ENCODE peak calls at places on chromosome 10, in six cellular contexts. L, X, F, W, Q and H are unnamed samples.

GRCh38 chr10:70255329-70256299 is 22.4 kb upstream of the PPA1 start:
- DNase-seq in X (peak; percentile 90), F (no peak), W (no peak), Q (no peak), L (peak; percentile 68), H (no peak)

GRCh38 chr10:36281871-36282331 is 639.8 kb upstream of the FZD8 start:
- DNase-seq in F (peak; percentile 11), L (peak; percentile 13), Q (no peak), W (no peak), X (no peak), H (no peak)

GRCh38 chr10:101588879-101589278 is 758 bp downstream of the DPCD start:
- DNase-seq in X (peak; percentile 6), Q (no peak), L (peak; percentile 66), F (peak; percentile 60), W (no peak), H (no peak)

GRCh38 chr10:103637855-103638561 is 144.5 kb downstream of the NEURL1 start:
- DNase-seq in F (peak; percentile 80), W (peak; percentile 56), Q (peak; percentile 65), L (peak; percentile 61), X (no peak), H (no peak)

GRCh38 chr10:131559450-131559911 is 248.0 kb upstream of the TCERG1L start:
- DNase-seq in X (no peak), W (no peak), F (no peak), L (no peak), Q (no peak), H (no peak)

GRCh38 chr10:123800299-123800698 is 91.3 kb downstream of the CPXM2 start:
- DNase-seq in Q (no peak), X (no peak), L (peak; percentile 33), F (peak; percentile 59), W (no peak), H (no peak)

GRCh38 chr10:67790534-67791408 is 47.2 kb downstream of the DNAJC12 start:
- DNase-seq in F (peak; percentile 43), L (peak; percentile 76), X (peak; percentile 57), W (peak; percentile 4), Q (no peak), H (no peak)

GRCh38 chr10:44651834-44652233 is 259.3 kb upstream of the TMEM72 start:
- DNase-seq in F (peak; percentile 78), X (no peak), W (no peak), L (peak; percentile 53), Q (no peak), H (no peak)

GRCh38 chr10:123619067-123619855 is 46.9 kb upstream of the GPR26 start:
- DNase-seq in L (no peak), F (no peak), Q (no peak), W (no peak), X (no peak), H (no peak)

GRCh38 chr10:101829561-101830315 is 11.5 kb upstream of the OGA start:
- DNase-seq in Q (no peak), X (no peak), F (peak; percentile 50), L (no peak), W (no peak), H (no peak)

GRCh38 chr10:114996542-114996941 is 58.5 kb downstream of the TRUB1 start:
- DNase-seq in L (no peak), Q (no peak), W (no peak), X (no peak), F (no peak), H (no peak)

GRCh38 chr10:32445740-32446615 is at the start of gene CCDC7:
- DNase-seq in X (peak; percentile 67), F (peak; percentile 96), Q (peak; percentile 77), L (peak; percentile 89), W (peak; percentile 67), H (no peak)

GRCh38 chr10:34295142-34295548 is 520.0 kb downstream of the PARD3 start:
- DNase-seq in F (no peak), L (no peak), W (no peak), Q (no peak), X (no peak), H (no peak)

GRCh38 chr10:132765435-132765834 is 20.5 kb downstream of the NKX6-2 start:
- DNase-seq in L (no peak), X (no peak), F (no peak), W (no peak), Q (peak; percentile 54), H (no peak)

GRCh38 chr10:104209575-104210198 is 22.5 kb downstream of the CFAP43 start:
- DNase-seq in F (peak; percentile 64), X (peak; percentile 41), W (no peak), L (peak; percentile 65), Q (peak; percentile 30), H (no peak)

GRCh38 chr10:101438881-101439391 is 85.0 kb downstream of the BTRC start:
- DNase-seq in Q (no peak), W (no peak), F (peak; percentile 4), L (no peak), X (no peak), H (no peak)

GRCh38 chr10:7233259-7233991 is 177.4 kb downstream of the SFMBT2 start:
- DNase-seq in X (no peak), W (no peak), F (no peak), Q (no peak), L (peak; percentile 2), H (no peak)

GRCh38 chr10:103682042-103682441 is 173.3 kb downstream of the SH3PXD2A start:
- DNase-seq in Q (peak; percentile 37), X (no peak), L (no peak), F (peak; percentile 68), W (no peak), H (no peak)

GRCh38 chr10:88236121-88236743 is 346.9 kb downstream of the RNLS start:
- DNase-seq in F (no peak), Q (no peak), W (no peak), L (peak; percentile 64), X (no peak), H (no peak)

GRCh38 chr10:103542764-103543616 is 49.5 kb downstream of the NEURL1 start:
- DNase-seq in Q (peak; percentile 74), L (peak; percentile 59), W (no peak), F (peak; percentile 68), X (peak; percentile 46), H (no peak)

GRCh38 chr10:5633166-5633565 is 33.2 kb downstream of the ASB13 start:
- DNase-seq in Q (no peak), F (no peak), L (no peak), X (no peak), W (no peak), H (no peak)

GRCh38 chr10:86144301-86144700 is 222.3 kb downstream of the GRID1 start:
- DNase-seq in X (no peak), Q (no peak), L (no peak), F (no peak), W (no peak), H (no peak)

GRCh38 chr10:98892523-98892922 is 343.1 kb downstream of the HPSE2 start:
- DNase-seq in X (no peak), F (no peak), W (no peak), L (no peak), Q (no peak), H (no peak)

GRCh38 chr10:62374862-62375710 is 917 bp downstream of the ZNF365 start:
- DNase-seq in X (no peak), L (no peak), Q (no peak), F (no peak), W (no peak), H (no peak)

GRCh38 chr10:59055046-59055445 is 121.4 kb upstream of the PHYHIPL start:
- DNase-seq in F (no peak), L (no peak), X (no peak), W (no peak), Q (no peak), H (no peak)

GRCh38 chr10:12455774-12456173 is 106.4 kb downstream of the CAMK1D start:
- DNase-seq in L (peak; percentile 16), Q (no peak), W (peak; percentile 5), X (no peak), F (no peak), H (no peak)

GRCh38 chr10:81978238-81978637 is 103.2 kb downstream of the NRG3 start:
- DNase-seq in L (peak; percentile 69), X (no peak), F (no peak), W (no peak), Q (no peak), H (no peak)

GRCh38 chr10:73131913-73132686 is 21.8 kb downstream of the NUDT13 start:
- DNase-seq in F (no peak), W (no peak), L (no peak), X (no peak), Q (no peak), H (no peak)

GRCh38 chr10:103781329-103782061 is 73.9 kb downstream of the SH3PXD2A start:
- DNase-seq in L (peak; percentile 68), W (peak; percentile 91), F (peak; percentile 92), Q (no peak), X (peak; percentile 26), H (peak; percentile 20)

GRCh38 chr10:52215745-52216361 is 98.2 kb upstream of the DKK1 start:
- DNase-seq in X (peak; percentile 60), Q (no peak), W (peak; percentile 44), F (peak; percentile 53), L (peak; percentile 85), H (peak; percentile 65)

GRCh38 chr10:71963756-71964668 is at the start of gene CHST3:
- DNase-seq in W (no peak), F (peak; percentile 83), Q (peak; percentile 43), X (no peak), L (peak; percentile 67), H (no peak)

GRCh38 chr10:77458986-77459590 is 178.5 kb downstream of the KCNMA1 start:
- DNase-seq in X (no peak), F (peak; percentile 42), Q (no peak), L (peak; percentile 3), W (no peak), H (no peak)